ENCODE peak calls at places on chromosomes 16 and 17, in seven cellular contexts. One of them, this sample, is unnamed.
A peak's percentile ranks its signal among the peaks of the same experiment; 100 is the strongest.

GRCh38 chr16:24852281-24852721 is 6.5 kb downstream of the SLC5A11 start:
- DNase-seq in PC-3: peak; percentile 17
- DNase-seq in AG10803: no peak
- DNase-seq in stomach: no peak
- DNase-seq in IMR-90: no peak
- DNase-seq in AG04450: no peak
- DNase-seq in left lung: no peak
- DNase-seq in this sample: peak; percentile 17

GRCh38 chr17:1820518-1821252 is 9.0 kb downstream of the SMYD4 start:
- DNase-seq in PC-3: no peak
- DNase-seq in AG10803: no peak
- DNase-seq in stomach: no peak
- DNase-seq in IMR-90: no peak
- DNase-seq in AG04450: no peak
- DNase-seq in left lung: no peak
- DNase-seq in this sample: no peak

GRCh38 chr17:58412910-58413630 is 4.3 kb downstream of the RNF43 start:
- DNase-seq in PC-3: peak; percentile 67
- DNase-seq in AG10803: no peak
- DNase-seq in stomach: no peak
- DNase-seq in IMR-90: peak; percentile 9
- DNase-seq in AG04450: no peak
- DNase-seq in left lung: no peak
- DNase-seq in this sample: peak; percentile 50

GRCh38 chr16:88430524-88431446 is 22.3 kb upstream of the ZFPM1 start:
- DNase-seq in PC-3: no peak
- DNase-seq in AG10803: no peak
- DNase-seq in stomach: no peak
- DNase-seq in IMR-90: no peak
- DNase-seq in AG04450: no peak
- DNase-seq in left lung: no peak
- DNase-seq in this sample: no peak

GRCh38 chr16:21283521-21284289 is 5.6 kb upstream of the CRYM start:
- DNase-seq in PC-3: no peak
- DNase-seq in AG10803: no peak
- DNase-seq in stomach: peak; percentile 30
- DNase-seq in IMR-90: peak; percentile 25
- DNase-seq in AG04450: no peak
- DNase-seq in left lung: peak; percentile 89
- DNase-seq in this sample: peak; percentile 40

GRCh38 chr16:68425498-68426354 is 22.6 kb downstream of the SMPD3 start:
- DNase-seq in PC-3: no peak
- DNase-seq in AG10803: no peak
- DNase-seq in stomach: no peak
- DNase-seq in IMR-90: no peak
- DNase-seq in AG04450: no peak
- DNase-seq in left lung: no peak
- DNase-seq in this sample: no peak

GRCh38 chr17:77826132-77826873 is 132.2 kb upstream of the TNRC6C start:
- DNase-seq in PC-3: no peak
- DNase-seq in AG10803: no peak
- DNase-seq in stomach: no peak
- DNase-seq in IMR-90: no peak
- DNase-seq in AG04450: no peak
- DNase-seq in left lung: peak; percentile 44
- DNase-seq in this sample: no peak

GRCh38 chr16:49592507-49593422 is 219.2 kb downstream of the C16orf78 start:
- DNase-seq in PC-3: peak; percentile 17
- DNase-seq in AG10803: peak; percentile 4
- DNase-seq in stomach: peak; percentile 30
- DNase-seq in IMR-90: peak; percentile 7
- DNase-seq in AG04450: no peak
- DNase-seq in left lung: no peak
- DNase-seq in this sample: no peak

GRCh38 chr17:75059369-75060345 is 12.6 kb downstream of the KCTD2 start:
- DNase-seq in PC-3: peak; percentile 60
- DNase-seq in AG10803: peak; percentile 87
- DNase-seq in stomach: no peak
- DNase-seq in IMR-90: peak; percentile 81
- DNase-seq in AG04450: peak; percentile 54
- DNase-seq in left lung: no peak
- DNase-seq in this sample: peak; percentile 58

GRCh38 chr17:55005520-55005919 is 37.0 kb downstream of the STXBP4 start:
- DNase-seq in PC-3: peak; percentile 69
- DNase-seq in AG10803: peak; percentile 8
- DNase-seq in stomach: no peak
- DNase-seq in IMR-90: peak; percentile 12
- DNase-seq in AG04450: no peak
- DNase-seq in left lung: no peak
- DNase-seq in this sample: peak; percentile 43

GRCh38 chr17:44314869-44315661 is 6.7 kb downstream of the RUNDC3A start:
- DNase-seq in PC-3: peak; percentile 75
- DNase-seq in AG10803: no peak
- DNase-seq in stomach: peak; percentile 40
- DNase-seq in IMR-90: no peak
- DNase-seq in AG04450: no peak
- DNase-seq in left lung: peak; percentile 87
- DNase-seq in this sample: peak; percentile 72

GRCh38 chr17:17325816-17326215 is 22.6 kb downstream of the NT5M start:
- DNase-seq in PC-3: no peak
- DNase-seq in AG10803: no peak
- DNase-seq in stomach: no peak
- DNase-seq in IMR-90: no peak
- DNase-seq in AG04450: no peak
- DNase-seq in left lung: no peak
- DNase-seq in this sample: no peak

GRCh38 chr16:59463776-59464175 is 729.7 kb upstream of the GOT2 start:
- DNase-seq in PC-3: peak; percentile 67
- DNase-seq in AG10803: no peak
- DNase-seq in stomach: no peak
- DNase-seq in IMR-90: peak; percentile 27
- DNase-seq in AG04450: no peak
- DNase-seq in left lung: no peak
- DNase-seq in this sample: peak; percentile 29

GRCh38 chr16:29720703-29721102 is 25.1 kb downstream of the C16orf54 start:
- DNase-seq in PC-3: no peak
- DNase-seq in AG10803: no peak
- DNase-seq in stomach: no peak
- DNase-seq in IMR-90: no peak
- DNase-seq in AG04450: no peak
- DNase-seq in left lung: no peak
- DNase-seq in this sample: no peak

GRCh38 chr16:1208239-1208830 is 16.7 kb downstream of the TPSG1 start:
- DNase-seq in PC-3: no peak
- DNase-seq in AG10803: no peak
- DNase-seq in stomach: no peak
- DNase-seq in IMR-90: no peak
- DNase-seq in AG04450: no peak
- DNase-seq in left lung: no peak
- DNase-seq in this sample: no peak

GRCh38 chr16:5449901-5450300 is 352.3 kb upstream of the EEF2KMT start:
- DNase-seq in PC-3: no peak
- DNase-seq in AG10803: no peak
- DNase-seq in stomach: no peak
- DNase-seq in IMR-90: no peak
- DNase-seq in AG04450: no peak
- DNase-seq in left lung: no peak
- DNase-seq in this sample: no peak

GRCh38 chr16:69930117-69930776 is 20.9 kb upstream of the CLEC18A start:
- DNase-seq in PC-3: peak; percentile 68
- DNase-seq in AG10803: peak; percentile 59
- DNase-seq in stomach: peak; percentile 45
- DNase-seq in IMR-90: peak; percentile 60
- DNase-seq in AG04450: no peak
- DNase-seq in left lung: no peak
- DNase-seq in this sample: peak; percentile 59

GRCh38 chr17:57872536-57872935 is 22.7 kb upstream of the MRPS23 start:
- DNase-seq in PC-3: no peak
- DNase-seq in AG10803: no peak
- DNase-seq in stomach: no peak
- DNase-seq in IMR-90: no peak
- DNase-seq in AG04450: no peak
- DNase-seq in left lung: no peak
- DNase-seq in this sample: no peak

GRCh38 chr16:58464047-58464915 is 35.7 kb upstream of the NDRG4 start:
- DNase-seq in PC-3: peak; percentile 39
- DNase-seq in AG10803: no peak
- DNase-seq in stomach: peak; percentile 29
- DNase-seq in IMR-90: no peak
- DNase-seq in AG04450: no peak
- DNase-seq in left lung: peak; percentile 76
- DNase-seq in this sample: no peak

GRCh38 chr17:16486373-16487250 is 5.4 kb downstream of the LRRC75A start:
- DNase-seq in PC-3: peak; percentile 96
- DNase-seq in AG10803: peak; percentile 73
- DNase-seq in stomach: peak; percentile 97
- DNase-seq in IMR-90: peak; percentile 44
- DNase-seq in AG04450: no peak
- DNase-seq in left lung: peak; percentile 91
- DNase-seq in this sample: peak; percentile 74

GRCh38 chr17:55659661-55660060 is 63.0 kb downstream of the TMEM100 start:
- DNase-seq in PC-3: no peak
- DNase-seq in AG10803: no peak
- DNase-seq in stomach: no peak
- DNase-seq in IMR-90: no peak
- DNase-seq in AG04450: no peak
- DNase-seq in left lung: no peak
- DNase-seq in this sample: no peak

GRCh38 chr17:74601944-74602572 is 10.0 kb upstream of the CD300LD start:
- DNase-seq in PC-3: peak; percentile 73
- DNase-seq in AG10803: peak; percentile 34
- DNase-seq in stomach: no peak
- DNase-seq in IMR-90: peak; percentile 15
- DNase-seq in AG04450: no peak
- DNase-seq in left lung: no peak
- DNase-seq in this sample: peak; percentile 9

GRCh38 chr17:68861602-68862001 is 93.6 kb downstream of the ABCA8 start:
- DNase-seq in PC-3: no peak
- DNase-seq in AG10803: no peak
- DNase-seq in stomach: no peak
- DNase-seq in IMR-90: no peak
- DNase-seq in AG04450: no peak
- DNase-seq in left lung: no peak
- DNase-seq in this sample: peak; percentile 5
- H3K4me3 ChIP-seq in PC-3: no peak overlapping the region
- H3K4me3 ChIP-seq in AG10803: no peak overlapping the region
- H3K4me3 ChIP-seq in stomach: no peak overlapping the region
- H3K4me3 ChIP-seq in IMR-90: no peak overlapping the region
- H3K4me3 ChIP-seq in AG04450: no peak overlapping the region
- H3K4me3 ChIP-seq in left lung: no peak overlapping the region
- H3K4me3 ChIP-seq in this sample: no peak overlapping the region

DNA sequence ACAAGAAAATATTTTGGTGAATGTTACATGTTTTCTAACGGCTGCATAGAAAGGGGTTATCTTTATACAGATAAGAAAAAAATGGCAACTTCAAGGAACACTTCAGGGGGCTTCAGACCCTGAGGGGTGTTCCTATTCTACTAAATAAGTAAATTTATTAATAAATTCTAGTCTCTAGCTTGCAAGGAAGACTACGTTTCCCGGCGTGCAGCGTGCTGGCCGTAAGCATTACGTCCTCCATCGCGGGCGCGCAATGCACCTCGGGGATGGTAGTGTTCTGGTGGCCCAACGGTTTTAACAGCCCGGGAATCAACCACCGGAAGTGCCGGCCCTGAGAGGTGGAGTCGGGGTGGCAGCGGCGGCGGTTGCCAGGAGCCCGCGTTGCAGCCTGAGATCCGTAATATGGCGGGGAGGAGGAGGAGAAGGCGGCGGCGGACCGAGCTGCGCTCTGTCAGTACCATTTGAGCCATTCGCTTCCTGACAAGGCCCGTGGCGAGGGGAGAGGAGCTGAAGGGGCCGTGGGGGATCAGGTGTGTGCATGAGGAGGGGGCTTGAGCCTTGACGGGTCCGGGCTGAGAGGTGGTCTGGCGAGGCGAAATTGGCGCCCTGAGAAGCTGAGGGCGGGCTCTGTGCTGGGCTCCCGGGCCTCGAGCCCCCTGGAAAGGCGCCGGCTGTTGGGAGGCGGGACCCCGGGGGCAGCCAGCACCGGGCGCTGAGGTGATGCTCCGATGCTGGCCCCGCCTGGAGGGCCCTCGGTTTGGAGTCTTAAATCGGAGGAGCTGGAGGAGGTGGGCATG is at the start of gene CCP110:
- DNase-seq in PC-3: peak; percentile 94
- DNase-seq in AG10803: peak; percentile 94
- DNase-seq in stomach: peak; percentile 98
- DNase-seq in IMR-90: peak; percentile 96
- DNase-seq in AG04450: peak; percentile 88
- DNase-seq in left lung: peak; percentile 99
- DNase-seq in this sample: peak; percentile 99
- TF ChIP-seq CTCF in PC-3: no peak
- TF ChIP-seq CTCF in AG10803: no peak
- TF ChIP-seq CTCF in stomach: no peak
- TF ChIP-seq CTCF in IMR-90: no peak
- TF ChIP-seq CTCF in AG04450: no peak
- TF ChIP-seq CTCF in left lung: no peak
- TF ChIP-seq CTCF in this sample: no peak

DNA sequence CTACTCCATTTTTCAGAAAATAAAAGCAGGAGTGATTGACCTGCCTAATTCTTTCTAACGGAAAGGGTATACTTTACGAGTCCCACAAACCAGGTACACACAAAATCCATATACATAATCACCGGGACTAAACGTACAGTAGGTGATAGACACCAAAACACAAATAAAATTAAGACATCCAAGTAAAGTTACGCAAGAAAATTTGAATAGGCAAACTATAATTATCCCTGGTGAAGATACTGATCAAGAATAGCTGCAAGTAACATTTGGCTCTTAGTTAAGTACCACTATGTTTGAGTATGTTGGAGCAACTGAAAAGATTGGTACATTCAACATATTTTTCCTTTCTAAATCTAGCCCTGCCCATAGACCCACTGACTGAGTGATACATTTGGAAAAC is 1.7 kb downstream of the HELZ start:
- DNase-seq in PC-3: no peak
- DNase-seq in AG10803: no peak
- DNase-seq in stomach: no peak
- DNase-seq in IMR-90: no peak
- DNase-seq in AG04450: no peak
- DNase-seq in left lung: no peak
- DNase-seq in this sample: no peak
- H3K4me3 ChIP-seq in PC-3: peak overlapping the region; percentile 93
- H3K4me3 ChIP-seq in AG10803: peak overlapping the region; percentile 82
- H3K4me3 ChIP-seq in stomach: no peak overlapping the region
- H3K4me3 ChIP-seq in IMR-90: no peak overlapping the region
- H3K4me3 ChIP-seq in AG04450: peak overlapping the region; percentile 82
- H3K4me3 ChIP-seq in left lung: peak overlapping the region; percentile 100
- H3K4me3 ChIP-seq in this sample: peak overlapping the region; percentile 86

GRCh38 chr17:60825351-60825750 is 147.7 kb downstream of the BCAS3 start:
- DNase-seq in PC-3: no peak
- DNase-seq in AG10803: no peak
- DNase-seq in stomach: no peak
- DNase-seq in IMR-90: no peak
- DNase-seq in AG04450: no peak
- DNase-seq in left lung: no peak
- DNase-seq in this sample: no peak

GRCh38 chr17:60817187-60817586 is 139.5 kb downstream of the BCAS3 start:
- DNase-seq in PC-3: peak; percentile 93
- DNase-seq in AG10803: peak; percentile 91
- DNase-seq in stomach: no peak
- DNase-seq in IMR-90: peak; percentile 94
- DNase-seq in AG04450: peak; percentile 61
- DNase-seq in left lung: no peak
- DNase-seq in this sample: peak; percentile 86

GRCh38 chr17:60823520-60823919 is 145.9 kb downstream of the BCAS3 start:
- DNase-seq in PC-3: no peak
- DNase-seq in AG10803: no peak
- DNase-seq in stomach: no peak
- DNase-seq in IMR-90: no peak
- DNase-seq in AG04450: no peak
- DNase-seq in left lung: no peak
- DNase-seq in this sample: peak; percentile 49

GRCh38 chr17:60819447-60820130 is 141.9 kb downstream of the BCAS3 start:
- DNase-seq in PC-3: no peak
- DNase-seq in AG10803: no peak
- DNase-seq in stomach: no peak
- DNase-seq in IMR-90: no peak
- DNase-seq in AG04450: no peak
- DNase-seq in left lung: no peak
- DNase-seq in this sample: no peak
- TF ChIP-seq CTCF in PC-3: no peak
- TF ChIP-seq CTCF in AG10803: no peak
- TF ChIP-seq CTCF in stomach: no peak
- TF ChIP-seq CTCF in IMR-90: no peak
- TF ChIP-seq CTCF in AG04450: no peak
- TF ChIP-seq CTCF in left lung: no peak
- TF ChIP-seq CTCF in this sample: no peak